ENCODE peak calls at places on chromosomes 6 and 20, in nine cellular contexts. M, Q, V, B, E, Y, G, J and A are unnamed samples.

GRCh38 chr6:107491059-107491609 is 1.2 kb downstream of the SOBP start:
- DNase-seq in M (no peak), Q (peak; percentile 51), V (peak; percentile 56), B (peak; percentile 33), E (peak; percentile 84), Y (peak; percentile 39), G (peak; percentile 85), J (peak; percentile 73), A (no peak)

GRCh38 chr6:42404494-42404893 is 47.2 kb downstream of the TRERF1 start:
- DNase-seq in M (peak; percentile 90), Q (peak; percentile 83), V (no peak), B (peak; percentile 88), E (no peak), Y (no peak), G (no peak), J (no peak), A (no peak)

GRCh38 chr6:12280458-12280857 is 9.7 kb upstream of the EDN1 start:
- DNase-seq in M (peak; percentile 72), Q (no peak), V (no peak), B (peak; percentile 57), E (no peak), Y (no peak), G (no peak), J (no peak), A (no peak)

GRCh38 chr6:87698618-87699017 is 3.4 kb downstream of the AKIRIN2 start:
- DNase-seq in M (peak; percentile 42), Q (no peak), V (no peak), B (no peak), E (no peak), Y (no peak), G (no peak), J (no peak), A (no peak)

GRCh38 chr6:15511248-15512125 is 151.3 kb downstream of the DTNBP1 start:
- DNase-seq in M (no peak), Q (no peak), V (no peak), B (no peak), E (peak; percentile 77), Y (no peak), G (peak; percentile 75), J (no peak), A (no peak)

GRCh38 chr20:15613530-15613929 is 959.7 kb downstream of the KIF16B start:
- DNase-seq in M (no peak), Q (no peak), V (no peak), B (no peak), E (no peak), Y (no peak), G (no peak), J (no peak), A (no peak)

GRCh38 chr6:143739341-143739851 is 61.6 kb downstream of the PHACTR2 start:
- DNase-seq in M (no peak), Q (no peak), V (no peak), B (no peak), E (no peak), Y (no peak), G (no peak), J (no peak), A (no peak)

GRCh38 chr6:37507690-37508421 is 8.2 kb upstream of the CCDC167 start:
- DNase-seq in M (no peak), Q (no peak), V (no peak), B (no peak), E (no peak), Y (no peak), G (no peak), J (no peak), A (no peak)

GRCh38 chr6:134422426-134423231 is 104.7 kb upstream of the SGK1 start:
- DNase-seq in M (peak; percentile 87), Q (no peak), V (no peak), B (peak; percentile 99), E (no peak), Y (no peak), G (no peak), J (no peak), A (no peak)

GRCh38 chr6:149864578-149865535 is 698 bp upstream of the LRP11 start:
- DNase-seq in M (peak; percentile 71), Q (no peak), V (no peak), B (peak; percentile 80), E (no peak), Y (no peak), G (no peak), J (peak; percentile 21), A (no peak)

DNA sequence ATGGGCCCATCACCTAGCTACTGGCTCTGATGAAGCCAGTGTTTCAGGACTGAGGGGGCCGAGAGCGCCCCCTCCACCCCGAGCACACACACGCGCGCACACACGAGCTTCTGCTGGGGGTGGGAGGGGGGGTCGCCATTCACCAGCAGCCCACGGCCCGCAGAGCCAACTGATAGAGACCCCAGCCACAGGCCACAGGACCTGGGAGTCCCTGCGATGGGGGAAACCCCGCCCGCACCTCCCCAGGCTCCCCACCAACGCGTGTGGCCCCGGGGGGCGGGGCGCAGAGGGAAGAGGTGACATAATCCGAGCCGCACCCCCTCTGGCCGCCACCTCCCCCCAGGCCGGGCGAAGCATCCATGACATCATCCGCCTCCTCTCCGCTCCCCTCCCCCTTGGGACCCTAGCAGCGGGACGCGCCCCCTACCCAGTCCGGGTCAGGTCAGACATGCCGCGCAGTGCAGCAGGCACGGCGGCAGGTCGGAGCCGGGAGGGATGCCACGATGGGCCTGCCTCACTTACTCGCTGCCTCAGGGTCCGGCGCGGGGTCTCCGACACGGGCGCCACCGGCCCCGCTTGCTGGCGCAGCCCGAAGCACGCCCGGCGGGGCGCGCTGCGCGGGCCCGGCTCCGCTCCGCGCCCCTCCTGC is at the start of gene LZTS3:
- DNase-seq in M (peak; percentile 35), Q (peak; percentile 87), V (peak; percentile 88), B (peak; percentile 41), E (peak; percentile 75), Y (peak; percentile 76), G (peak; percentile 75), J (peak; percentile 82), A (peak; percentile 87)
- TF ChIP-seq CTCF in M (no peak), Q (no peak), V (no peak), B (no peak), E (no peak), Y (no peak), G (no peak), J (no peak), A (no peak)

DNA sequence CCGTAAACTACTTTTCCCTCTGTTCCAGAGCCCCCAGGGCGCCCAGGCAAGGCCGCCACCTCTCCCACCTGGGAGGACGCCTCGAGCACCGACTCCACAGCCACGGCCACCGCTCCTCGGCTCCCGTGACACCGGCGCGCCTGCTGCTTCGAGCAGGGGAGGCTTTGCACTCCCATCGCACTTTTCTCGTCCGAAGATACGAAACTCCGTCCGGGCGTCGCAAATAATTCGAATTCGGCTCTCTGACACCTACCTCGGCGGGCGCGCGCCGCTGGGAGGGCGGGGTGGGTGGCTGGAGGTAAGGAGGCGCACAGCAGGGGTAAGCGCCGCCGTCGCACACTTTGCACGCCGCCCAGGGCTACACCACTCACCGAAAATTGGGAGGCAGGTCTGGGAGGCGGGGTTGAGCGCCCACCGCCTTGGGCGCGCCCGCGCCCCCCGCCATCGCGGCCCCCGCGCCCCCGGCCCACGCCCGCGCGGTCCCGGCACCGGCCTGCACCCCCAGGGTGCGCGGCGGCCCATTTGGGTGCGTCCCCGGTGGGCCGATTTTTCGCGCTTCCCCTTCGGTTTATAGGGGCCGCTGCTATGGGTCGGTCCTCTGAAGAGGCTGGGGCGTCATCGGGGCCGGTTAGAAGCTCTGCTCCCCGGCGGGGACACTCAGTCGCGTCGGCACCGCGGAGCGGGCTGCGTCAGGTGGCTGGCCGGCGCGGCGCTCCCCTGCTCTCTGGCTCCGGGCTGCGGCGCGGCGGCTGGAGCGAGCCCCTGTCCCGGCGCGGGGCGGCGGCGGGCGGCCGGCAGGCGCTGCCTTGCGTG is 36.2 kb downstream of the GNAS start:
- DNase-seq in M (peak; percentile 83), Q (peak; percentile 91), V (peak; percentile 83), B (peak; percentile 89), E (peak; percentile 85), Y (peak; percentile 80), G (peak; percentile 83), J (peak; percentile 79), A (peak; percentile 79)
- TF ChIP-seq CTCF in M (no peak), Q (no peak), V (no peak), B (no peak), E (no peak), Y (no peak), G (no peak), J (no peak), A (no peak)

GRCh38 chr6:53520320-53520928 is 24.5 kb downstream of the GCLC start:
- DNase-seq in M (no peak), Q (no peak), V (no peak), B (no peak), E (no peak), Y (no peak), G (no peak), J (no peak), A (no peak)

GRCh38 chr6:53517021-53517420 is 27.9 kb downstream of the GCLC start:
- DNase-seq in M (peak; percentile 40), Q (no peak), V (no peak), B (peak; percentile 27), E (no peak), Y (no peak), G (no peak), J (no peak), A (no peak)

GRCh38 chr6:53523511-53524454 is 21.1 kb downstream of the GCLC start:
- DNase-seq in M (no peak), Q (no peak), V (no peak), B (no peak), E (no peak), Y (no peak), G (no peak), J (no peak), A (no peak)

GRCh38 chr6:53514677-53515076 is 30.2 kb downstream of the GCLC start:
- DNase-seq in M (no peak), Q (no peak), V (no peak), B (no peak), E (no peak), Y (no peak), G (no peak), J (no peak), A (no peak)

DNA sequence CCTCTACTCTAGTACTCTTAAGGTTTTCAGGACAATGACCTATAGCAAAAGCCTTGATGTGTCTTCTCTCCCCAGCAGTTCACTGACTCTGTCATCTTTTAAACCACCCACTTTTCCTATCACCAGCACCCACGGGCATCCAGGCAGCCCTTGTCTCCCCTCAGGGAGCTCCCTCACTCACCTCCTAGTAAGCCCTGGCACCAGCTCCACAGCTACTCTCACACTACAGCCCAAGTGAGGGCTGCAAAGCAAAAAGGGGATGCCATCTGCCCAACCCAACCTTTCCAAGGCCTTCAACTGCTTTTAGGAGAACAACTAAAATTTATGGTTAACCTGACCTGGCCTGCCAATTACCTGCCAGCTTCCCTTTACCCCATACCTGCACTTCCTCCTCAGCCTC is 26.0 kb downstream of the GCLC start:
- DNase-seq in M (no peak), Q (no peak), V (no peak), B (no peak), E (no peak), Y (no peak), G (no peak), J (no peak), A (no peak)
- TF ChIP-seq CTCF in M (no peak), Q (no peak), V (no peak), B (no peak), E (no peak), Y (no peak), G (no peak), J (no peak), A (no peak)

DNA sequence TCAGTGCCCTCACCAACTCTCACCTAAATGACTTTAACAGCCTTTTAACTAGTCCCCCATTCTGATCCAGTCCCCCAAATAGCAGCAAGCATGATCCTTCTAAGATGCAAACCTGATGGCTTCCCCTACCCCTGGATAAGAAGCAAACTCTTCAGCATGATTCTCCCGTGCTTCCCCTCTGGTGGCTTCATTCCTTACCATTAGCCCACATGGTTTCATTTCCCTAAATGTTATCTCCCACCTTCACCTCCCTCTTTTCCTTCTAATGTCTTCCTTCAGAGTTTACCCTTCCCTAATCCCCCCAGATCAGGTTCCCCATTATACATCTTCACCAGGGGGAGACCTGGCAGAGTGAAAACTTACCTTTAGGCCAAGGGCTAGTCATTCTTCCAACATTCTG is 4.0 kb upstream of the RAB5IF start:
- DNase-seq in M (no peak), Q (no peak), V (no peak), B (no peak), E (no peak), Y (no peak), G (no peak), J (no peak), A (no peak)
- TF ChIP-seq CTCF in M (no peak), Q (no peak), V (no peak), B (no peak), E (no peak), Y (no peak), G (no peak), J (no peak), A (no peak)